ENCODE peak calls at places on chromosome 11, in five cellular contexts. A is A549, E is IMR-90, R is HCT116, W is H1. N is an unnamed sample.

GRCh38 chr11:73480677-73481076 is 104.5 kb downstream of the RELT start:
- DNase-seq in R (no peak), E (peak), W (no peak), A (no peak), N (no peak)

GRCh38 chr11:41175304-41175972 is 284.0 kb downstream of the LRRC4C start:
- DNase-seq in A (no peak), E (no peak), W (no peak), R (no peak), N (no peak)

GRCh38 chr11:59560702-59561469 is 49.5 kb downstream of the OR4D9 start:
- DNase-seq in W (peak), E (peak), A (peak), R (peak), N (peak)

GRCh38 chr11:15157738-15158137 is 43.0 kb downstream of the INSC start:
- DNase-seq in R (no peak), A (no peak), E (no peak), W (no peak), N (no peak)

GRCh38 chr11:35047179-35047578 is 91.8 kb upstream of the CD44 start:
- DNase-seq in R (no peak), A (no peak), E (no peak), W (no peak), N (no peak)

GRCh38 chr11:65432686-65433582 is 10.3 kb downstream of the NEAT1 start:
- DNase-seq in A (no peak), R (no peak), E (peak), W (no peak), N (no peak)

GRCh38 chr11:6233984-6234313 is 487 bp downstream of the FHIP1B start:
- DNase-seq in W (no peak), R (no peak), E (no peak), A (no peak), N (no peak)

GRCh38 chr11:130849215-130849568 is 67.1 kb downstream of the SNX19 start:
- DNase-seq in E (peak), R (no peak), W (no peak), A (no peak), N (no peak)

GRCh38 chr11:36300651-36301050 is 4.6 kb downstream of the PRR5L start:
- DNase-seq in R (no peak), A (no peak), E (peak), W (no peak), N (no peak)

GRCh38 chr11:108873938-108874337 is 209.1 kb downstream of the DDX10 start:
- DNase-seq in W (no peak), E (no peak), R (no peak), A (no peak), N (no peak)

GRCh38 chr11:118827118-118827517 is 36.2 kb upstream of the DDX6 start:
- DNase-seq in E (no peak), A (no peak), R (no peak), W (no peak), N (no peak)

GRCh38 chr11:126426820-126427749 is 71.6 kb downstream of the ST3GAL4 start:
- DNase-seq in W (no peak), R (no peak), E (no peak), A (no peak), N (no peak)

GRCh38 chr11:132206993-132207392 is 836.6 kb downstream of the NTM start:
- DNase-seq in A (no peak), R (no peak), E (no peak), W (no peak), N (no peak)

GRCh38 chr11:64765291-64765803 is 5.6 kb upstream of the PYGM start:
- DNase-seq in R (no peak), A (no peak), W (no peak), E (no peak), N (no peak)

GRCh38 chr11:63916837-63917684 is at the start of gene RCOR2:
- DNase-seq in W (no peak), R (no peak), E (peak), A (peak), N (peak)

GRCh38 chr11:40797981-40798380 is 661.5 kb downstream of the LRRC4C start:
- DNase-seq in R (no peak), E (no peak), A (no peak), W (no peak), N (no peak)

GRCh38 chr11:44313701-44314489 is 4.0 kb upstream of the ALX4 start:
- DNase-seq in A (no peak), E (no peak), W (no peak), R (no peak), N (no peak)

GRCh38 chr11:9153651-9154050 is 62.3 kb upstream of the SCUBE2 start:
- DNase-seq in R (no peak), E (no peak), A (no peak), W (no peak), N (no peak)

GRCh38 chr11:100646545-100646944 is 40.5 kb upstream of the ARHGAP42 start:
- DNase-seq in A (no peak), E (no peak), W (no peak), R (no peak), N (no peak)

GRCh38 chr11:34650528-34650927 is 29.6 kb downstream of the EHF start:
- DNase-seq in A (no peak), R (no peak), W (no peak), E (peak), N (no peak)

GRCh38 chr11:95522871-95523270 is 266.7 kb downstream of the FAM76B start:
- DNase-seq in A (no peak), E (peak), W (no peak), R (no peak), N (no peak)

GRCh38 chr11:120632579-120632978 is 121.0 kb downstream of the GRIK4 start:
- DNase-seq in E (no peak), R (no peak), A (peak), W (no peak), N (no peak)

GRCh38 chr11:113587318-113587739 is 112.1 kb upstream of the DRD2 start:
- DNase-seq in W (no peak), R (no peak), E (peak), A (no peak), N (no peak)

GRCh38 chr11:115180272-115180671 is 323.9 kb downstream of the CADM1 start:
- DNase-seq in R (no peak), W (no peak), A (no peak), E (no peak), N (no peak)

GRCh38 chr11:17770048-17770652 is 35.6 kb downstream of the KCNC1 start:
- DNase-seq in W (no peak), R (no peak), A (peak), E (no peak), N (peak)

GRCh38 chr11:82890941-82891340 is 9.3 kb downstream of the PRCP start:
- DNase-seq in R (no peak), W (no peak), A (no peak), E (no peak), N (no peak)

GRCh38 chr11:114111369-114112042 is 52.0 kb downstream of the ZBTB16 start:
- DNase-seq in R (no peak), W (no peak), A (no peak), E (no peak), N (no peak)

GRCh38 chr11:119461250-119461963 is 38.4 kb upstream of the THY1 start:
- DNase-seq in A (no peak), E (peak), R (no peak), W (no peak), N (no peak)

GRCh38 chr11:94144233-94144632 is 15.6 kb downstream of the PANX1 start:
- DNase-seq in W (no peak), A (no peak), R (no peak), E (no peak), N (no peak)

GRCh38 chr11:36350137-36350513 is 54.0 kb downstream of the PRR5L start:
- DNase-seq in W (no peak), R (no peak), A (no peak), E (no peak), N (no peak)

GRCh38 chr11:71447791-71448256 is 369 bp downstream of the DHCR7 start:
- DNase-seq in W (no peak), A (peak), E (no peak), R (no peak), N (no peak)
- TF ChIP-seq CEBPB in W (no peak), A (no peak), E (no peak), R (no peak), N (no peak)

GRCh38 chr11:103433976-103434375 is 324.8 kb downstream of the DYNC2H1 start:
- DNase-seq in R (no peak), A (no peak), E (peak), W (no peak), N (no peak)
- TF ChIP-seq CEBPB in R (no peak), A (no peak), E (no peak), W (no peak), N (no peak)

DNA sequence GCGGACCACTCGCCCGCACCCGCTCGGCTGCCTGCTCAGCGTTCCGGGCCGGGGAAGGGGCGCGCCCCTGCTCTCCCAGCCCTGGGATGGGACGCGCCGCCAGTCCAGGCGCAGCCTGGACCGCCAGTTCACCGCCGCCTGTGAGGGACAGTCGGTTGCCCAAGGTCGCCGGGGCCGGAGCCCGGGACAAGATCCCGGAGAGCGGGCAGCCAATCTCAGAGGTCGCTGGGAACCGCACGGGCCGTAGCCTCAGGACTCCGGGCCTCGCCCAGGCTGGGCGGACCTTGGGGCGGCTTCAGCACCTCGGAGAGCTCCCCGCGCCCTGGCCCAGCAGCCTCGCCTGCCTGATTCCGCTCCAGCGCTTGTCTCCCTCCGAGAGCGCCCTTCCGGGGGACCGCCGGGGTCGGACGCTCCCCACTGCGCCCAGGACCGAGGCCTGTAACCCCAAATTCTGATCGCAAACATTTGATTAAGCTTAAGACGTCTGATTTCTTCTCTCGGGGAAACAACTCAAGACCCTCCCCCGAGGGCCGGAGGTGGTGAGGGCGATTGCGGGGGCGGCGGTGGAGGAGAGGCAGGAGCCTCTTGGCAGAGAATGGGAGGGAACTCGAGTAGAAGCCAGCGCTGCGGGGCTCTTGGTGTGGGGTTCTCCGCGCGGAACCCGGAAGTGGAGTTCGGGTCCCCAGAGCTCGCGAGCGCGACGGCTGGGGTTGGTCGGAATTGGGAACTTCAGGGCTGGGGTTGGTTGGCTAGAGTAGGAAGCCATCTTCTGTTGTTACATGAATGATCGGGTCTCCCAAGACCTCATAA is 1.1 kb upstream of the CHRM4 start:
- DNase-seq in R (no peak), W (no peak), E (peak), A (peak), N (peak)
- TF ChIP-seq CEBPB in R (no peak), W (no peak), E (no peak), A (no peak), N (no peak)

GRCh38 chr11:13384837-13385417 is 78.1 kb downstream of the BTBD10 start:
- DNase-seq in R (peak), A (peak), W (peak), E (peak), N (peak)
- TF ChIP-seq CEBPB in R (no peak), A (no peak), W (no peak), E (no peak), N (no peak)

DNA sequence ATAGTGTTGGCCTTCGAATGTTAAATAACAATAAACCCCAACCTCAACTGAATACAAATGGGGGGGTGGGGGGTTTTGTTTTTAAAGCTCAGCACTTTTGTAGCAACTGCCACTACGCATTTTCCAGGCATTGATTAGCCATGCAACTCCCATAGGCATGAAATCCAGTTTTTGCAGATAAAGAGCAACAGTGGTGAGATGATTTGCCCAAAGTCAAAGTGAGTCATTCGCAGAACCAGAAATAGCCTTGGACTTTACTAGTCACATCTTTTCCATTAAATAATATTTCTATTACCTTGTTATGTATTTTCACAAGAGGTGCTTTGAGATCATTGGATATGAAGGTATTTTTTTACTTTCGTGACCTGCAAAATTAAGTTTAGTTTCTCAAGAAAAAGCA is 1.7 kb upstream of the PHF21A start:
- DNase-seq in W (no peak), A (no peak), E (peak), R (no peak), N (peak)
- TF ChIP-seq CEBPB in W (no peak), A (no peak), E (no peak), R (no peak), N (no peak)

GRCh38 chr11:57349491-57350274 is 11.5 kb downstream of the P2RX3 start:
- DNase-seq in A (peak), W (no peak), R (peak), E (peak), N (peak)
- TF ChIP-seq CEBPB in A (no peak), W (peak), R (no peak), E (peak), N (peak)

GRCh38 chr11:60970369-60970774 is 1.1 kb upstream of the CD6 start:
- DNase-seq in W (no peak), A (peak), R (peak), E (peak), N (peak)

GRCh38 chr11:60973699-60974098 is 2.2 kb downstream of the CD6 start:
- DNase-seq in W (no peak), A (no peak), E (no peak), R (no peak), N (no peak)

GRCh38 chr11:60971520-60971919 is at the start of gene CD6:
- DNase-seq in R (no peak), W (no peak), A (no peak), E (no peak), N (no peak)

GRCh38 chr11:60970890-60971289 is 590 bp upstream of the CD6 start:
- DNase-seq in A (no peak), R (no peak), W (no peak), E (no peak), N (no peak)

GRCh38 chr11:60972182-60973030 is 926 bp downstream of the CD6 start:
- DNase-seq in R (no peak), E (no peak), A (no peak), W (no peak), N (no peak)
- TF ChIP-seq CEBPB in R (no peak), E (no peak), A (no peak), W (no peak), N (no peak)

DNA sequence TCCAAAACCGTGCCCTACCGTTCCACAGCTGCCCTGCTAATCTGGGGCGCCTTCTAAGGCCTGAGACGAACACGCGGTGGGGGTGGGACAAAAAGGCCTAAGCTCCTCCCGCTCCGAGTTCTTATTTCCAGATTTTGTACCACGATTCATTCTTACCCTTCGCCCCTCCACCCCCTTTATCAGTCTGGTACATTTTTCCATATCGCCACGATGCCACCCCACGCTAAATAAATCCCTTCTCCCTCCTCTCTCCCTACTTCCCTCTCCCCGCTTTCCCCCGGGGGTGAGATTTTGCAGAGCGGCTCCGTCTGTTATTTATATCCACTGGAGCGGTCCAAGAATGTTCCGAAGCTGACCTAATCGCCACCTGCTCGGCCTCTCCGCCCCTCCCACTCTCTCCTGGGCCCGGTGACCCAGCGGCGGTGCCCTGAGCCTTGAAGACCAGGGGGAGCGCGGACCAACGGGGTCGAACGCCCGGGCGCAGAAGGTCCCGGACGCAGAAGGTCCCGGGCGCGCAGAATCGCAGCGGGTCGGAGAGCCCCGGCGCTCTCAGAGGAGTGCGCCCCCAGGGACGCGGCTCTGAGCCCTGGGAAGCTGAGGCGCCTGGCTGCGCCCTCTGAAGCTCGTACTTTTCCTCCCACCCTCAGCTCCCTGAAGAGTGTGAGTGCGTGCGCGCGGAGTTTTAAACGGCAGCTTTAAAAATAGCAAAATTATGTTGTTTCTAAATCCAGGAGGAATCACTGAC is 875 bp upstream of the PACSIN3 start:
- DNase-seq in A (no peak), R (no peak), E (peak), W (no peak), N (peak)
- TF ChIP-seq CEBPB in A (no peak), R (no peak), E (no peak), W (no peak), N (no peak)

N was measured in HepG2.